ENCODE peak calls at places on chromosomes 2 and 18, in nine cellular contexts. One of them, this sample, is unnamed. For H3K4me1, the result is how much of the 10 kb centered on the place peaks cover.

GRCh38 chr2:49271060-49271665 is 116.8 kb upstream of the FSHR start:
- DNase-seq in esophagus squamous epithelium: no peak
- DNase-seq in lower lobe of right lung: no peak
- DNase-seq in Karpas-422: no peak
- DNase-seq in adipocyte: no peak
- DNase-seq in aorta: no peak
- DNase-seq in OCI-LY7: no peak
- DNase-seq in GM23248: no peak
- DNase-seq in right cardiac atrium: peak
- DNase-seq in this sample: no peak

GRCh38 chr18:9526458-9526857 is 51.1 kb downstream of the RALBP1 start:
- DNase-seq in esophagus squamous epithelium: no peak
- DNase-seq in Karpas-422: no peak
- DNase-seq in aorta: no peak
- DNase-seq in OCI-LY7: no peak
- DNase-seq in adipocyte: no peak
- DNase-seq in lower lobe of right lung: no peak
- DNase-seq in right cardiac atrium: no peak
- DNase-seq in GM23248: no peak
- DNase-seq in this sample: no peak

GRCh38 chr18:34871435-34871834 is 161.3 kb downstream of the DTNA start:
- DNase-seq in lower lobe of right lung: no peak
- DNase-seq in Karpas-422: no peak
- DNase-seq in GM23248: peak
- DNase-seq in right cardiac atrium: no peak
- DNase-seq in adipocyte: no peak
- DNase-seq in aorta: no peak
- DNase-seq in OCI-LY7: no peak
- DNase-seq in esophagus squamous epithelium: no peak
- DNase-seq in this sample: no peak

GRCh38 chr2:143603035-143603616 is 473.9 kb downstream of the ARHGAP15 start:
- DNase-seq in adipocyte: no peak
- DNase-seq in esophagus squamous epithelium: no peak
- DNase-seq in aorta: no peak
- DNase-seq in Karpas-422: no peak
- DNase-seq in lower lobe of right lung: no peak
- DNase-seq in OCI-LY7: no peak
- DNase-seq in right cardiac atrium: no peak
- DNase-seq in GM23248: no peak
- DNase-seq in this sample: peak

GRCh38 chr2:98607741-98608117 is 583 bp downstream of the COA5 start:
- DNase-seq in right cardiac atrium: no peak
- DNase-seq in Karpas-422: no peak
- DNase-seq in OCI-LY7: no peak
- DNase-seq in GM23248: peak
- DNase-seq in aorta: no peak
- DNase-seq in esophagus squamous epithelium: no peak
- DNase-seq in adipocyte: peak
- DNase-seq in lower lobe of right lung: no peak
- DNase-seq in this sample: no peak

GRCh38 chr18:63113899-63114565 is 205.5 kb downstream of the BCL2 start:
- DNase-seq in aorta: no peak
- DNase-seq in OCI-LY7: no peak
- DNase-seq in adipocyte: no peak
- DNase-seq in lower lobe of right lung: no peak
- DNase-seq in Karpas-422: no peak
- DNase-seq in esophagus squamous epithelium: no peak
- DNase-seq in GM23248: no peak
- DNase-seq in right cardiac atrium: no peak
- DNase-seq in this sample: no peak

GRCh38 chr2:216554286-216554685 is 55.6 kb downstream of the RPL37A start:
- DNase-seq in aorta: no peak
- DNase-seq in right cardiac atrium: no peak
- DNase-seq in esophagus squamous epithelium: no peak
- DNase-seq in OCI-LY7: no peak
- DNase-seq in adipocyte: no peak
- DNase-seq in GM23248: no peak
- DNase-seq in lower lobe of right lung: no peak
- DNase-seq in Karpas-422: no peak
- DNase-seq in this sample: no peak

GRCh38 chr2:136118819-136119716 is 1.1 kb upstream of the CXCR4 start:
- DNase-seq in GM23248: no peak
- DNase-seq in esophagus squamous epithelium: peak
- DNase-seq in right cardiac atrium: peak
- DNase-seq in Karpas-422: no peak
- DNase-seq in aorta: peak
- DNase-seq in lower lobe of right lung: peak
- DNase-seq in adipocyte: peak
- DNase-seq in OCI-LY7: peak
- DNase-seq in this sample: peak

GRCh38 chr2:136381722-136382633 is 264.0 kb upstream of the CXCR4 start:
- DNase-seq in Karpas-422: no peak
- DNase-seq in lower lobe of right lung: peak
- DNase-seq in esophagus squamous epithelium: no peak
- DNase-seq in aorta: no peak
- DNase-seq in OCI-LY7: peak
- DNase-seq in right cardiac atrium: no peak
- DNase-seq in adipocyte: no peak
- DNase-seq in GM23248: no peak
- DNase-seq in this sample: no peak

GRCh38 chr18:73840319-73841065 is 307.1 kb downstream of the FBXO15 start:
- DNase-seq in adipocyte: no peak
- DNase-seq in GM23248: no peak
- DNase-seq in esophagus squamous epithelium: no peak
- DNase-seq in lower lobe of right lung: no peak
- DNase-seq in right cardiac atrium: no peak
- DNase-seq in Karpas-422: no peak
- DNase-seq in aorta: no peak
- DNase-seq in OCI-LY7: no peak
- DNase-seq in this sample: peak

GRCh38 chr2:119179951-119180350 is 21.4 kb upstream of the C1QL2 start:
- DNase-seq in aorta: no peak
- DNase-seq in Karpas-422: no peak
- DNase-seq in lower lobe of right lung: no peak
- DNase-seq in right cardiac atrium: no peak
- DNase-seq in esophagus squamous epithelium: no peak
- DNase-seq in adipocyte: no peak
- DNase-seq in GM23248: peak
- DNase-seq in OCI-LY7: no peak
- DNase-seq in this sample: no peak

GRCh38 chr2:28544915-28545589 is 49.2 kb downstream of the PLB1 start:
- DNase-seq in OCI-LY7: no peak
- DNase-seq in lower lobe of right lung: no peak
- DNase-seq in esophagus squamous epithelium: no peak
- DNase-seq in GM23248: no peak
- DNase-seq in Karpas-422: no peak
- DNase-seq in right cardiac atrium: no peak
- DNase-seq in adipocyte: no peak
- DNase-seq in aorta: no peak
- DNase-seq in this sample: no peak

GRCh38 chr2:884027-884748 is 66.5 kb upstream of the SNTG2 start:
- DNase-seq in esophagus squamous epithelium: no peak
- DNase-seq in right cardiac atrium: no peak
- DNase-seq in aorta: no peak
- DNase-seq in OCI-LY7: no peak
- DNase-seq in Karpas-422: no peak
- DNase-seq in adipocyte: no peak
- DNase-seq in lower lobe of right lung: no peak
- DNase-seq in GM23248: no peak
- DNase-seq in this sample: no peak

GRCh38 chr2:119066272-119066804 is 92.2 kb downstream of the C1QL2 start:
- DNase-seq in aorta: no peak
- DNase-seq in lower lobe of right lung: no peak
- DNase-seq in esophagus squamous epithelium: no peak
- DNase-seq in GM23248: peak
- DNase-seq in right cardiac atrium: no peak
- DNase-seq in adipocyte: no peak
- DNase-seq in OCI-LY7: no peak
- DNase-seq in Karpas-422: no peak
- DNase-seq in this sample: no peak

GRCh38 chr18:47265197-47265596 is 13.7 kb upstream of the SKOR2 start:
- DNase-seq in lower lobe of right lung: no peak
- DNase-seq in GM23248: peak
- DNase-seq in aorta: no peak
- DNase-seq in adipocyte: no peak
- DNase-seq in OCI-LY7: no peak
- DNase-seq in esophagus squamous epithelium: no peak
- DNase-seq in Karpas-422: no peak
- DNase-seq in right cardiac atrium: no peak
- DNase-seq in this sample: no peak

GRCh38 chr2:45595724-45596435 is 15.2 kb downstream of the SRBD1 start:
- DNase-seq in OCI-LY7: no peak
- DNase-seq in GM23248: peak
- DNase-seq in right cardiac atrium: peak
- DNase-seq in Karpas-422: no peak
- DNase-seq in aorta: peak
- DNase-seq in esophagus squamous epithelium: no peak
- DNase-seq in adipocyte: peak
- DNase-seq in lower lobe of right lung: peak
- DNase-seq in this sample: no peak

GRCh38 chr2:32775954-32776353 is 148.1 kb downstream of the TTC27 start:
- DNase-seq in adipocyte: no peak
- DNase-seq in right cardiac atrium: no peak
- DNase-seq in GM23248: no peak
- DNase-seq in OCI-LY7: no peak
- DNase-seq in aorta: no peak
- DNase-seq in Karpas-422: no peak
- DNase-seq in esophagus squamous epithelium: no peak
- DNase-seq in lower lobe of right lung: no peak
- DNase-seq in this sample: no peak

GRCh38 chr2:102636283-102636907 is 17.0 kb downstream of the SLC9A2 start:
- DNase-seq in OCI-LY7: no peak
- DNase-seq in esophagus squamous epithelium: no peak
- DNase-seq in lower lobe of right lung: no peak
- DNase-seq in Karpas-422: no peak
- DNase-seq in aorta: no peak
- DNase-seq in adipocyte: no peak
- DNase-seq in GM23248: no peak
- DNase-seq in right cardiac atrium: no peak
- DNase-seq in this sample: no peak

GRCh38 chr2:113705982-113706523 is 50.4 kb downstream of the SLC35F5 start:
- DNase-seq in esophagus squamous epithelium: no peak
- DNase-seq in OCI-LY7: no peak
- DNase-seq in adipocyte: no peak
- DNase-seq in GM23248: no peak
- DNase-seq in lower lobe of right lung: no peak
- DNase-seq in aorta: no peak
- DNase-seq in right cardiac atrium: no peak
- DNase-seq in Karpas-422: no peak
- DNase-seq in this sample: no peak

GRCh38 chr2:164479460-164479859 is 141.8 kb downstream of the GRB14 start:
- DNase-seq in GM23248: peak
- DNase-seq in lower lobe of right lung: no peak
- DNase-seq in adipocyte: peak
- DNase-seq in right cardiac atrium: peak
- DNase-seq in aorta: no peak
- DNase-seq in Karpas-422: no peak
- DNase-seq in esophagus squamous epithelium: no peak
- DNase-seq in OCI-LY7: no peak
- DNase-seq in this sample: peak

GRCh38 chr18:74942319-74942910 is 266.5 kb downstream of the PTGR3 start:
- DNase-seq in aorta: no peak
- DNase-seq in lower lobe of right lung: no peak
- DNase-seq in Karpas-422: no peak
- DNase-seq in adipocyte: peak
- DNase-seq in right cardiac atrium: no peak
- DNase-seq in OCI-LY7: no peak
- DNase-seq in GM23248: no peak
- DNase-seq in esophagus squamous epithelium: no peak
- DNase-seq in this sample: no peak

GRCh38 chr18:58411323-58411722 is 217.6 kb downstream of the ALPK2 start:
- DNase-seq in adipocyte: no peak
- DNase-seq in lower lobe of right lung: no peak
- DNase-seq in Karpas-422: no peak
- DNase-seq in aorta: no peak
- DNase-seq in esophagus squamous epithelium: no peak
- DNase-seq in GM23248: no peak
- DNase-seq in right cardiac atrium: no peak
- DNase-seq in OCI-LY7: no peak
- DNase-seq in this sample: no peak
- H3K4me1 ChIP-seq in adipocyte: under half
- H3K4me1 ChIP-seq in lower lobe of right lung: under half
- H3K4me1 ChIP-seq in Karpas-422: under half
- H3K4me1 ChIP-seq in aorta: under half
- H3K4me1 ChIP-seq in esophagus squamous epithelium: under half
- H3K4me1 ChIP-seq in GM23248: under half
- H3K4me1 ChIP-seq in right cardiac atrium: under half
- H3K4me1 ChIP-seq in OCI-LY7: under half
- H3K4me1 ChIP-seq in this sample: under half

GRCh38 chr2:41967426-41968181 is 80.2 kb upstream of the PKDCC start:
- DNase-seq in right cardiac atrium: peak
- DNase-seq in Karpas-422: no peak
- DNase-seq in esophagus squamous epithelium: no peak
- DNase-seq in OCI-LY7: no peak
- DNase-seq in GM23248: peak
- DNase-seq in aorta: peak
- DNase-seq in lower lobe of right lung: no peak
- DNase-seq in adipocyte: no peak
- DNase-seq in this sample: no peak
- H3K4me1 ChIP-seq in right cardiac atrium: under half
- H3K4me1 ChIP-seq in Karpas-422: under half
- H3K4me1 ChIP-seq in esophagus squamous epithelium: under half
- H3K4me1 ChIP-seq in OCI-LY7: under half
- H3K4me1 ChIP-seq in GM23248: under half
- H3K4me1 ChIP-seq in aorta: under half
- H3K4me1 ChIP-seq in lower lobe of right lung: under half
- H3K4me1 ChIP-seq in adipocyte: half or more
- H3K4me1 ChIP-seq in this sample: under half

GRCh38 chr2:4381049-4381448 is 677.7 kb downstream of the DCDC2C start:
- DNase-seq in right cardiac atrium: no peak
- DNase-seq in aorta: no peak
- DNase-seq in esophagus squamous epithelium: no peak
- DNase-seq in OCI-LY7: no peak
- DNase-seq in lower lobe of right lung: no peak
- DNase-seq in GM23248: no peak
- DNase-seq in adipocyte: no peak
- DNase-seq in Karpas-422: no peak
- DNase-seq in this sample: peak

DNA sequence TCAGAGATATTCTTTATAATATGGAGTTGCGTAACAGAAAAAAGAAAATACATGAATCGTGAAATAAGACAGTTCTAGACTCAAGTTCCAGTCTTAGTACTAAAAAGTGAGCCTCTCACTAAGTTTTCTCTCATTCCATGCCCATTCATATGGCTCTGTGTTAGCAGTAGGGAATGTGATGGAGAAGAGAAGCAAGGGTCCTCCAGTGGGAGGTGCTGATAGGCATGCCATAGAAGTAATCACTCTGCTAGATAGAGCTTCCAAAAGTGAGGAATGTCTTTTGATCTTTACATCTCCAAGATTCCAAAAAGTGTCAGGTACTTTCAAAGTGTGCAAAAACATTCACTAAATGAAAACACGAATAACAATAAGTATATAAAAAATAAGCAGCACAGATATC is 678.4 kb downstream of the DCDC2C start:
- DNase-seq in right cardiac atrium: no peak
- DNase-seq in Karpas-422: no peak
- DNase-seq in lower lobe of right lung: no peak
- DNase-seq in aorta: no peak
- DNase-seq in GM23248: no peak
- DNase-seq in adipocyte: no peak
- DNase-seq in OCI-LY7: no peak
- DNase-seq in esophagus squamous epithelium: no peak
- DNase-seq in this sample: peak
- H3K4me1 ChIP-seq in right cardiac atrium: under half
- H3K4me1 ChIP-seq in Karpas-422: under half
- H3K4me1 ChIP-seq in lower lobe of right lung: under half
- H3K4me1 ChIP-seq in aorta: under half
- H3K4me1 ChIP-seq in GM23248: under half
- H3K4me1 ChIP-seq in adipocyte: under half
- H3K4me1 ChIP-seq in OCI-LY7: under half
- H3K4me1 ChIP-seq in esophagus squamous epithelium: under half
- H3K4me1 ChIP-seq in this sample: under half

GRCh38 chr2:70479816-70480215 is 73.8 kb downstream of the TGFA start:
- DNase-seq in right cardiac atrium: no peak
- DNase-seq in aorta: no peak
- DNase-seq in GM23248: peak
- DNase-seq in lower lobe of right lung: no peak
- DNase-seq in Karpas-422: no peak
- DNase-seq in OCI-LY7: no peak
- DNase-seq in adipocyte: no peak
- DNase-seq in esophagus squamous epithelium: no peak
- DNase-seq in this sample: no peak
- H3K4me1 ChIP-seq in right cardiac atrium: under half
- H3K4me1 ChIP-seq in aorta: under half
- H3K4me1 ChIP-seq in GM23248: under half
- H3K4me1 ChIP-seq in lower lobe of right lung: under half
- H3K4me1 ChIP-seq in Karpas-422: under half
- H3K4me1 ChIP-seq in OCI-LY7: under half
- H3K4me1 ChIP-seq in adipocyte: under half
- H3K4me1 ChIP-seq in esophagus squamous epithelium: under half
- H3K4me1 ChIP-seq in this sample: under half

This sample was measured in neural progenitor cell.